ENCODE peak calls at places on chromosomes 6 and 20, in ten cellular contexts. One of them, this sample, is unnamed.

GRCh38 chr6:34234667-34235604 is 1.7 kb upstream of the HMGA1 start:
- DNase-seq in mammary epithelial cell: no peak
- DNase-seq in stomach: no peak
- DNase-seq in ecto neural progenitor cell: peak
- DNase-seq in type B pancreatic cell: no peak
- DNase-seq in stimulated activated CD4-positive, alpha-beta T cell treated with anti-CD3 and anti-CD28 coated beads, Interleukin-4, amount 100 ng/mL, for 1 hour: peak
- DNase-seq in caudate nucleus: no peak
- DNase-seq in fibroblast of lung: no peak
- DNase-seq in transverse colon: peak
- DNase-seq in HS-27A: no peak
- DNase-seq in this sample: no peak

GRCh38 chr6:130216630-130217029 is 6.1 kb downstream of the SAMD3 start:
- DNase-seq in stomach: no peak
- DNase-seq in HS-27A: no peak
- DNase-seq in caudate nucleus: no peak
- DNase-seq in ecto neural progenitor cell: no peak
- DNase-seq in transverse colon: no peak
- DNase-seq in mammary epithelial cell: no peak
- DNase-seq in stimulated activated CD4-positive, alpha-beta T cell treated with anti-CD3 and anti-CD28 coated beads, Interleukin-4, amount 100 ng/mL, for 1 hour: no peak
- DNase-seq in type B pancreatic cell: no peak
- DNase-seq in fibroblast of lung: no peak
- DNase-seq in this sample: no peak

GRCh38 chr6:132669690-132670291 is 10.8 kb upstream of the TAAR1 start:
- DNase-seq in mammary epithelial cell: peak
- DNase-seq in HS-27A: no peak
- DNase-seq in ecto neural progenitor cell: no peak
- DNase-seq in type B pancreatic cell: no peak
- DNase-seq in caudate nucleus: no peak
- DNase-seq in stimulated activated CD4-positive, alpha-beta T cell treated with anti-CD3 and anti-CD28 coated beads, Interleukin-4, amount 100 ng/mL, for 1 hour: no peak
- DNase-seq in transverse colon: no peak
- DNase-seq in stomach: no peak
- DNase-seq in fibroblast of lung: peak
- DNase-seq in this sample: no peak

GRCh38 chr20:50585214-50585613 is 75.0 kb downstream of the PTPN1 start:
- DNase-seq in HS-27A: no peak
- DNase-seq in transverse colon: no peak
- DNase-seq in stomach: no peak
- DNase-seq in fibroblast of lung: no peak
- DNase-seq in type B pancreatic cell: no peak
- DNase-seq in ecto neural progenitor cell: no peak
- DNase-seq in stimulated activated CD4-positive, alpha-beta T cell treated with anti-CD3 and anti-CD28 coated beads, Interleukin-4, amount 100 ng/mL, for 1 hour: no peak
- DNase-seq in mammary epithelial cell: no peak
- DNase-seq in caudate nucleus: no peak
- DNase-seq in this sample: no peak

GRCh38 chr6:128112494-128112893 is 211.6 kb upstream of the THEMIS start:
- DNase-seq in stimulated activated CD4-positive, alpha-beta T cell treated with anti-CD3 and anti-CD28 coated beads, Interleukin-4, amount 100 ng/mL, for 1 hour: no peak
- DNase-seq in mammary epithelial cell: no peak
- DNase-seq in stomach: no peak
- DNase-seq in ecto neural progenitor cell: no peak
- DNase-seq in transverse colon: no peak
- DNase-seq in HS-27A: no peak
- DNase-seq in caudate nucleus: no peak
- DNase-seq in fibroblast of lung: no peak
- DNase-seq in type B pancreatic cell: no peak
- DNase-seq in this sample: no peak

GRCh38 chr6:154138806-154139205 is 99.8 kb downstream of the OPRM1 start:
- DNase-seq in caudate nucleus: no peak
- DNase-seq in type B pancreatic cell: no peak
- DNase-seq in mammary epithelial cell: peak
- DNase-seq in stomach: no peak
- DNase-seq in stimulated activated CD4-positive, alpha-beta T cell treated with anti-CD3 and anti-CD28 coated beads, Interleukin-4, amount 100 ng/mL, for 1 hour: no peak
- DNase-seq in transverse colon: no peak
- DNase-seq in ecto neural progenitor cell: no peak
- DNase-seq in fibroblast of lung: no peak
- DNase-seq in HS-27A: no peak
- DNase-seq in this sample: no peak

GRCh38 chr6:134464690-134465411 is 146.9 kb upstream of the SGK1 start:
- DNase-seq in ecto neural progenitor cell: no peak
- DNase-seq in caudate nucleus: no peak
- DNase-seq in transverse colon: no peak
- DNase-seq in stomach: no peak
- DNase-seq in mammary epithelial cell: peak
- DNase-seq in fibroblast of lung: peak
- DNase-seq in type B pancreatic cell: no peak
- DNase-seq in HS-27A: no peak
- DNase-seq in stimulated activated CD4-positive, alpha-beta T cell treated with anti-CD3 and anti-CD28 coated beads, Interleukin-4, amount 100 ng/mL, for 1 hour: no peak
- DNase-seq in this sample: no peak

GRCh38 chr6:21022343-21023107 is 488.3 kb downstream of the CDKAL1 start:
- DNase-seq in stimulated activated CD4-positive, alpha-beta T cell treated with anti-CD3 and anti-CD28 coated beads, Interleukin-4, amount 100 ng/mL, for 1 hour: no peak
- DNase-seq in fibroblast of lung: peak
- DNase-seq in transverse colon: no peak
- DNase-seq in caudate nucleus: no peak
- DNase-seq in type B pancreatic cell: no peak
- DNase-seq in HS-27A: no peak
- DNase-seq in ecto neural progenitor cell: peak
- DNase-seq in stomach: peak
- DNase-seq in mammary epithelial cell: peak
- DNase-seq in this sample: no peak

GRCh38 chr6:112282217-112282616 is 27.9 kb upstream of the LAMA4 start:
- DNase-seq in stomach: no peak
- DNase-seq in HS-27A: peak
- DNase-seq in transverse colon: peak
- DNase-seq in caudate nucleus: peak
- DNase-seq in stimulated activated CD4-positive, alpha-beta T cell treated with anti-CD3 and anti-CD28 coated beads, Interleukin-4, amount 100 ng/mL, for 1 hour: no peak
- DNase-seq in mammary epithelial cell: peak
- DNase-seq in fibroblast of lung: peak
- DNase-seq in type B pancreatic cell: no peak
- DNase-seq in ecto neural progenitor cell: no peak
- DNase-seq in this sample: peak

GRCh38 chr6:75296811-75297779 is 12.5 kb upstream of the TMEM30A start:
- DNase-seq in ecto neural progenitor cell: no peak
- DNase-seq in stimulated activated CD4-positive, alpha-beta T cell treated with anti-CD3 and anti-CD28 coated beads, Interleukin-4, amount 100 ng/mL, for 1 hour: no peak
- DNase-seq in transverse colon: no peak
- DNase-seq in mammary epithelial cell: peak
- DNase-seq in fibroblast of lung: peak
- DNase-seq in stomach: no peak
- DNase-seq in caudate nucleus: no peak
- DNase-seq in type B pancreatic cell: no peak
- DNase-seq in HS-27A: no peak
- DNase-seq in this sample: no peak

GRCh38 chr20:23602261-23602660 is 3.5 kb downstream of the CST9 start:
- DNase-seq in mammary epithelial cell: no peak
- DNase-seq in type B pancreatic cell: no peak
- DNase-seq in caudate nucleus: no peak
- DNase-seq in stomach: no peak
- DNase-seq in transverse colon: no peak
- DNase-seq in ecto neural progenitor cell: no peak
- DNase-seq in fibroblast of lung: no peak
- DNase-seq in HS-27A: no peak
- DNase-seq in stimulated activated CD4-positive, alpha-beta T cell treated with anti-CD3 and anti-CD28 coated beads, Interleukin-4, amount 100 ng/mL, for 1 hour: no peak
- DNase-seq in this sample: no peak

GRCh38 chr6:107116328-107116892 is 1.1 kb upstream of the BEND3 start:
- DNase-seq in HS-27A: no peak
- DNase-seq in fibroblast of lung: no peak
- DNase-seq in transverse colon: peak
- DNase-seq in ecto neural progenitor cell: peak
- DNase-seq in stimulated activated CD4-positive, alpha-beta T cell treated with anti-CD3 and anti-CD28 coated beads, Interleukin-4, amount 100 ng/mL, for 1 hour: peak
- DNase-seq in caudate nucleus: no peak
- DNase-seq in mammary epithelial cell: peak
- DNase-seq in stomach: peak
- DNase-seq in type B pancreatic cell: no peak
- DNase-seq in this sample: no peak

GRCh38 chr6:86820750-86821149 is 116.6 kb upstream of the HTR1E start:
- DNase-seq in type B pancreatic cell: no peak
- DNase-seq in stimulated activated CD4-positive, alpha-beta T cell treated with anti-CD3 and anti-CD28 coated beads, Interleukin-4, amount 100 ng/mL, for 1 hour: no peak
- DNase-seq in transverse colon: no peak
- DNase-seq in mammary epithelial cell: no peak
- DNase-seq in fibroblast of lung: no peak
- DNase-seq in ecto neural progenitor cell: no peak
- DNase-seq in caudate nucleus: no peak
- DNase-seq in stomach: no peak
- DNase-seq in HS-27A: no peak
- DNase-seq in this sample: no peak

GRCh38 chr6:20605581-20605980 is 71.3 kb downstream of the CDKAL1 start:
- DNase-seq in ecto neural progenitor cell: no peak
- DNase-seq in HS-27A: no peak
- DNase-seq in stomach: no peak
- DNase-seq in caudate nucleus: no peak
- DNase-seq in transverse colon: no peak
- DNase-seq in stimulated activated CD4-positive, alpha-beta T cell treated with anti-CD3 and anti-CD28 coated beads, Interleukin-4, amount 100 ng/mL, for 1 hour: no peak
- DNase-seq in fibroblast of lung: peak
- DNase-seq in type B pancreatic cell: no peak
- DNase-seq in mammary epithelial cell: peak
- DNase-seq in this sample: no peak

GRCh38 chr20:62802026-62802712 is 2.5 kb upstream of the OGFR start:
- DNase-seq in transverse colon: no peak
- DNase-seq in caudate nucleus: no peak
- DNase-seq in mammary epithelial cell: no peak
- DNase-seq in HS-27A: no peak
- DNase-seq in stimulated activated CD4-positive, alpha-beta T cell treated with anti-CD3 and anti-CD28 coated beads, Interleukin-4, amount 100 ng/mL, for 1 hour: no peak
- DNase-seq in stomach: no peak
- DNase-seq in fibroblast of lung: no peak
- DNase-seq in type B pancreatic cell: no peak
- DNase-seq in ecto neural progenitor cell: no peak
- DNase-seq in this sample: peak

GRCh38 chr6:56649053-56649769 is 6.5 kb upstream of the DST start:
- DNase-seq in mammary epithelial cell: no peak
- DNase-seq in type B pancreatic cell: no peak
- DNase-seq in HS-27A: no peak
- DNase-seq in transverse colon: no peak
- DNase-seq in ecto neural progenitor cell: no peak
- DNase-seq in stimulated activated CD4-positive, alpha-beta T cell treated with anti-CD3 and anti-CD28 coated beads, Interleukin-4, amount 100 ng/mL, for 1 hour: no peak
- DNase-seq in fibroblast of lung: peak
- DNase-seq in caudate nucleus: no peak
- DNase-seq in stomach: no peak
- DNase-seq in this sample: no peak

GRCh38 chr20:44693625-44694024 is 21.5 kb upstream of the CCN5 start:
- DNase-seq in caudate nucleus: no peak
- DNase-seq in transverse colon: no peak
- DNase-seq in stimulated activated CD4-positive, alpha-beta T cell treated with anti-CD3 and anti-CD28 coated beads, Interleukin-4, amount 100 ng/mL, for 1 hour: no peak
- DNase-seq in type B pancreatic cell: no peak
- DNase-seq in fibroblast of lung: no peak
- DNase-seq in stomach: no peak
- DNase-seq in mammary epithelial cell: no peak
- DNase-seq in ecto neural progenitor cell: no peak
- DNase-seq in HS-27A: no peak
- DNase-seq in this sample: no peak

GRCh38 chr20:32479012-32479411 is 106.1 kb downstream of the NOL4L start:
- DNase-seq in caudate nucleus: no peak
- DNase-seq in HS-27A: no peak
- DNase-seq in transverse colon: no peak
- DNase-seq in ecto neural progenitor cell: peak
- DNase-seq in stimulated activated CD4-positive, alpha-beta T cell treated with anti-CD3 and anti-CD28 coated beads, Interleukin-4, amount 100 ng/mL, for 1 hour: no peak
- DNase-seq in fibroblast of lung: no peak
- DNase-seq in mammary epithelial cell: no peak
- DNase-seq in type B pancreatic cell: no peak
- DNase-seq in stomach: no peak
- DNase-seq in this sample: no peak

GRCh38 chr6:157635388-157636244 is 187.4 kb upstream of the SNX9 start:
- DNase-seq in fibroblast of lung: peak
- DNase-seq in caudate nucleus: no peak
- DNase-seq in HS-27A: no peak
- DNase-seq in type B pancreatic cell: no peak
- DNase-seq in stimulated activated CD4-positive, alpha-beta T cell treated with anti-CD3 and anti-CD28 coated beads, Interleukin-4, amount 100 ng/mL, for 1 hour: no peak
- DNase-seq in ecto neural progenitor cell: no peak
- DNase-seq in transverse colon: no peak
- DNase-seq in stomach: no peak
- DNase-seq in mammary epithelial cell: no peak
- DNase-seq in this sample: no peak

GRCh38 chr20:4767084-4767483 is 45.4 kb downstream of the PRND start:
- DNase-seq in ecto neural progenitor cell: no peak
- DNase-seq in type B pancreatic cell: no peak
- DNase-seq in caudate nucleus: no peak
- DNase-seq in mammary epithelial cell: no peak
- DNase-seq in HS-27A: no peak
- DNase-seq in stimulated activated CD4-positive, alpha-beta T cell treated with anti-CD3 and anti-CD28 coated beads, Interleukin-4, amount 100 ng/mL, for 1 hour: no peak
- DNase-seq in fibroblast of lung: no peak
- DNase-seq in transverse colon: no peak
- DNase-seq in stomach: no peak
- DNase-seq in this sample: no peak

GRCh38 chr6:167569041-167569805 is 244.3 kb downstream of the TTLL2 start:
- DNase-seq in ecto neural progenitor cell: no peak
- DNase-seq in caudate nucleus: no peak
- DNase-seq in stimulated activated CD4-positive, alpha-beta T cell treated with anti-CD3 and anti-CD28 coated beads, Interleukin-4, amount 100 ng/mL, for 1 hour: no peak
- DNase-seq in fibroblast of lung: no peak
- DNase-seq in stomach: no peak
- DNase-seq in type B pancreatic cell: peak
- DNase-seq in mammary epithelial cell: no peak
- DNase-seq in HS-27A: no peak
- DNase-seq in transverse colon: no peak
- DNase-seq in this sample: no peak

GRCh38 chr6:139271056-139271455 is 20.7 kb downstream of the TXLNB start:
- DNase-seq in ecto neural progenitor cell: no peak
- DNase-seq in transverse colon: peak
- DNase-seq in caudate nucleus: no peak
- DNase-seq in type B pancreatic cell: no peak
- DNase-seq in fibroblast of lung: peak
- DNase-seq in HS-27A: peak
- DNase-seq in mammary epithelial cell: peak
- DNase-seq in stimulated activated CD4-positive, alpha-beta T cell treated with anti-CD3 and anti-CD28 coated beads, Interleukin-4, amount 100 ng/mL, for 1 hour: no peak
- DNase-seq in stomach: no peak
- DNase-seq in this sample: no peak

GRCh38 chr6:45880139-45880538 is 135.5 kb downstream of the CLIC5 start:
- DNase-seq in stomach: no peak
- DNase-seq in transverse colon: no peak
- DNase-seq in mammary epithelial cell: no peak
- DNase-seq in HS-27A: no peak
- DNase-seq in fibroblast of lung: no peak
- DNase-seq in ecto neural progenitor cell: no peak
- DNase-seq in stimulated activated CD4-positive, alpha-beta T cell treated with anti-CD3 and anti-CD28 coated beads, Interleukin-4, amount 100 ng/mL, for 1 hour: no peak
- DNase-seq in type B pancreatic cell: no peak
- DNase-seq in caudate nucleus: no peak
- DNase-seq in this sample: no peak

GRCh38 chr6:82872092-82872635 is 193.5 kb downstream of the UBE3D start:
- DNase-seq in caudate nucleus: no peak
- DNase-seq in stimulated activated CD4-positive, alpha-beta T cell treated with anti-CD3 and anti-CD28 coated beads, Interleukin-4, amount 100 ng/mL, for 1 hour: no peak
- DNase-seq in transverse colon: no peak
- DNase-seq in mammary epithelial cell: peak
- DNase-seq in fibroblast of lung: no peak
- DNase-seq in type B pancreatic cell: no peak
- DNase-seq in ecto neural progenitor cell: no peak
- DNase-seq in HS-27A: no peak
- DNase-seq in stomach: no peak
- DNase-seq in this sample: no peak

GRCh38 chr6:35238843-35239289 is 20.7 kb upstream of the ZNF76 start:
- DNase-seq in mammary epithelial cell: no peak
- DNase-seq in transverse colon: no peak
- DNase-seq in HS-27A: no peak
- DNase-seq in stomach: no peak
- DNase-seq in type B pancreatic cell: no peak
- DNase-seq in caudate nucleus: no peak
- DNase-seq in ecto neural progenitor cell: no peak
- DNase-seq in stimulated activated CD4-positive, alpha-beta T cell treated with anti-CD3 and anti-CD28 coated beads, Interleukin-4, amount 100 ng/mL, for 1 hour: no peak
- DNase-seq in fibroblast of lung: no peak
- DNase-seq in this sample: no peak

GRCh38 chr20:51750037-51750769 is 18.0 kb downstream of the ATP9A start:
- DNase-seq in caudate nucleus: peak
- DNase-seq in transverse colon: peak
- DNase-seq in stimulated activated CD4-positive, alpha-beta T cell treated with anti-CD3 and anti-CD28 coated beads, Interleukin-4, amount 100 ng/mL, for 1 hour: peak
- DNase-seq in ecto neural progenitor cell: no peak
- DNase-seq in type B pancreatic cell: no peak
- DNase-seq in fibroblast of lung: peak
- DNase-seq in stomach: peak
- DNase-seq in HS-27A: peak
- DNase-seq in mammary epithelial cell: peak
- DNase-seq in this sample: peak

GRCh38 chr6:2124260-2124709 is 121.1 kb downstream of the GMDS start:
- DNase-seq in type B pancreatic cell: no peak
- DNase-seq in stimulated activated CD4-positive, alpha-beta T cell treated with anti-CD3 and anti-CD28 coated beads, Interleukin-4, amount 100 ng/mL, for 1 hour: no peak
- DNase-seq in caudate nucleus: no peak
- DNase-seq in HS-27A: no peak
- DNase-seq in fibroblast of lung: peak
- DNase-seq in ecto neural progenitor cell: no peak
- DNase-seq in transverse colon: no peak
- DNase-seq in mammary epithelial cell: no peak
- DNase-seq in stomach: no peak
- DNase-seq in this sample: no peak

GRCh38 chr20:3042621-3043020 is 801 bp upstream of the GNRH2 start:
- DNase-seq in caudate nucleus: no peak
- DNase-seq in fibroblast of lung: no peak
- DNase-seq in transverse colon: no peak
- DNase-seq in type B pancreatic cell: no peak
- DNase-seq in stomach: no peak
- DNase-seq in mammary epithelial cell: no peak
- DNase-seq in ecto neural progenitor cell: no peak
- DNase-seq in HS-27A: no peak
- DNase-seq in stimulated activated CD4-positive, alpha-beta T cell treated with anti-CD3 and anti-CD28 coated beads, Interleukin-4, amount 100 ng/mL, for 1 hour: no peak
- DNase-seq in this sample: no peak

This sample was measured in dorsolateral prefrontal cortex.